ENCODE peak calls at places on chromosomes 11 and 22, in nine cellular contexts. I is left lung; Q is fibroblast of lung; X is tibial nerve; H is CD4-positive, alpha-beta memory T cell; V is A549; A is aorta; U is brain microvascular endothelial cell; E is caudate nucleus. T is an unnamed sample.

GRCh38 chr11:115618428-115618827 is 114.2 kb upstream of the CADM1 start:
- DNase-seq in I (no peak), Q (peak), X (no peak), H (no peak), V (no peak), A (no peak), U (no peak), E (no peak), T (no peak)

GRCh38 chr11:118918686-118919280 is 6.9 kb downstream of the BCL9L start:
- DNase-seq in I (no peak), Q (peak), X (no peak), H (no peak), V (peak), A (no peak), U (no peak), E (no peak), T (peak)

GRCh38 chr11:132992838-132993680 is 539.2 kb downstream of the OPCML start:
- DNase-seq in I (no peak), Q (peak), X (no peak), H (no peak), V (no peak), A (no peak), U (peak), E (no peak), T (no peak)

GRCh38 chr22:35539910-35540599 is 576 bp upstream of the RASD2 start:
- DNase-seq in I (peak), Q (peak), X (no peak), H (peak), V (no peak), A (peak), U (no peak), E (no peak), T (peak)

GRCh38 chr22:25754527-25755202 is 12.7 kb downstream of the MYO18B start:
- DNase-seq in I (no peak), Q (peak), X (no peak), H (no peak), V (peak), A (peak), U (peak), E (no peak), T (no peak)

GRCh38 chr11:33904128-33904527 is 12.3 kb upstream of the LMO2 start:
- DNase-seq in I (no peak), Q (no peak), X (no peak), H (no peak), V (no peak), A (no peak), U (no peak), E (no peak), T (no peak)

GRCh38 chr11:10749476-10749875 is 1.6 kb upstream of the CTR9 start:
- DNase-seq in I (no peak), Q (no peak), X (no peak), H (no peak), V (no peak), A (no peak), U (no peak), E (no peak), T (no peak)

GRCh38 chr11:116692318-116693106 is 80.3 kb downstream of the BUD13 start:
- DNase-seq in I (no peak), Q (no peak), X (no peak), H (no peak), V (no peak), A (no peak), U (no peak), E (no peak), T (no peak)

GRCh38 chr11:17300372-17300771 is 23.8 kb downstream of the NUCB2 start:
- DNase-seq in I (no peak), Q (no peak), X (no peak), H (no peak), V (no peak), A (no peak), U (no peak), E (no peak), T (no peak)

GRCh38 chr11:68432874-68433273 is 27.7 kb upstream of the PPP6R3 start:
- DNase-seq in I (no peak), Q (no peak), X (no peak), H (no peak), V (no peak), A (no peak), U (no peak), E (no peak), T (no peak)
- H3K27ac ChIP-seq in I (no peak), Q (no peak), X (no peak), H (no peak), V (no peak), A (no peak), U (no peak), E (no peak), T (no peak)

GRCh38 chr22:31630331-31631329 is 31.4 kb downstream of the PISD start:
- DNase-seq in I (peak), Q (peak), X (peak), H (peak), V (peak), A (peak), U (peak), E (peak), T (peak)
- H3K27ac ChIP-seq in I (peak), Q (peak), X (peak), H (peak), V (peak), A (no peak), U (peak), E (peak), T (peak)

GRCh38 chr11:131671764-131672163 is 301.3 kb downstream of the NTM start:
- DNase-seq in I (no peak), Q (no peak), X (no peak), H (no peak), V (no peak), A (no peak), U (no peak), E (no peak), T (no peak)
- H3K27ac ChIP-seq in I (no peak), Q (no peak), X (no peak), H (no peak), V (no peak), A (no peak), U (no peak), E (peak), T (no peak)

DNA sequence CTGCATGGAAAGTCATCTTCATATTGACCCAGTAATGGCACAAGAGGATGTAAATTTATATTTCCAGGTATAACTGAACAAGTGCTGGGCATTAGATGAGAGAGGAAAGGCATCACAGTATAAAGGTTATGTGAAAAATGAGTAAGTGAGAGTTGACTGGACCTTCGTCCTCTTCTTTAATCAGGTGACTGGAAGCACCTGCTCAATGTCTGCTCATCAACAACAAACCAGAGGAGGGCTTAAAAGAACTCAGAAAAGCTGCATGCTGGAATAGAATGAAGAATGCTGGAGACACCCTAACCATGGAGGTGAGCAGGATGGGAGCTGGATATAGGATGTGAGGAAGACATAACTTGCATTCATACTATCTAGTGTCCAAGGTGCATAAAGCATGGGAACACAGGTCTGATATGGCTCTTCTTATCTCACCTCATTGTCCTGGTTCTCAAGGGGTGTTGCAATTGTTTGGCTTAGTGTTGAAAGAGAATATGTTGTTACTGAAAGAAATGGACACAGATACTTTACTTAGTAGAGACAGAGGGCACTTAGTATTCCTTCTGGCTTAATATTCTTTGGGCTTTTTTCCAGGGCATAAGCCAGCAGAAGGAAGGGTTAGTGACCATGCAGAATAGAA is 7.3 kb upstream of the SLC22A9 start:
- DNase-seq in I (no peak), Q (no peak), X (no peak), H (no peak), V (no peak), A (no peak), U (no peak), E (no peak), T (no peak)
- H3K27ac ChIP-seq in I (no peak), Q (no peak), X (no peak), H (no peak), V (no peak), A (no peak), U (no peak), E (no peak), T (no peak)

DNA sequence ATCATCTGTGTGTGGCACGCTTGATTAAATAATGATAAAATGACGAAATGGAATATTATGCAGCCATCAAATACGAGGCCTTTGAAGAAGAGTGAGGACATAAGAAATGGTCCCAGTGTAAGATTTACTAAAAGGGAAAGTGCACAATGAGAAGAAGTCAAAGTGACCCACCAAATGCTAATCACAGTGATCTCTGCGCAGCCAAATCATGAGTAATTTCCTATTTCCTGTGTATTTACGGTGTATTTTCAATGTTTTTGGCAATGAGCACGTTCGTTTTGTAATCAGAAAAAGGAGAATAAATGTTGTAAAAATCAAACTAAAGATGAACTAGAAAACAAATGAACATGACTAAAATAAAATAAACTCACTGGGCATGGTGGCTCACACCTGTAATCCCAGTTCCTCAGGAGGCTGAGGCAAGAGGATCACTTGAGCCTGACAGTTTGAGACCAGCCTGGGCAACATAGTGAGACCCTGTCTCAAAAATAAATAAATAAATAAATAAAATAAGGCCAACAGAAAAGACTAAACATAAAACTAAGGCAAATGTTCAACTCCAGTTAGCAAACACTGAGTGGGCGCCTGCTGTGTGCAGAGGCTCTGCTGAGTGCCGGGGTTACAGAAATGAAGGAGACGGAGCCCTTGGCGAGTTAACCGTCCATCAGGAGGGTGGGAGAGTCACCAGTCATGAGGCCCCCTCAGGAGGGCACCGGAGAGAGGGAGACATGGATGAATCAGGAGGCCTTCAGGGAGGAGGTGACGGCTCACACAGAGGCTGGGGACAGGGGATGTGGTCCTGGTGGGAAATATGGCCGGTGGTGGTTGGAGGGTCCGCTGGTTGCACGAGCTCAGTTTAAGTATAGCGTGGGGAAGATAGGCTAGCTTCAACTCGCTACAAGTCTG is 26.0 kb upstream of the CBX7 start:
- DNase-seq in I (no peak), Q (peak), X (no peak), H (no peak), V (no peak), A (no peak), U (peak), E (no peak), T (no peak)
- H3K27ac ChIP-seq in I (peak), Q (no peak), X (peak), H (no peak), V (peak), A (no peak), U (peak), E (no peak), T (no peak)

T was measured in CD4-positive, alpha-beta T cell.